ENCODE peak calls at places on chromosomes 7 and 10, in nine cellular contexts. S, C, A, L, O, U, X, B and E are unnamed samples.

GRCh38 chr10:102775973-102776669 is 32.4 kb downstream of the WBP1L start:
- DNase-seq in L (no peak), S (peak; percentile 98), B (peak; percentile 82), A (no peak), O (no peak), X (peak; percentile 82), U (no peak), C (peak; percentile 12), E (peak; percentile 17)

GRCh38 chr10:121526801-121527221 is 71.4 kb downstream of the FGFR2 start:
- DNase-seq in O (no peak), U (no peak), A (peak; percentile 32), S (no peak), B (peak; percentile 35), X (no peak), L (no peak), C (no peak), E (no peak)

GRCh38 chr10:76190871-76191270 is 759.4 kb downstream of the LRMDA start:
- DNase-seq in B (no peak), X (no peak), A (peak; percentile 90), S (no peak), O (no peak), U (no peak), L (no peak), C (no peak), E (no peak)

GRCh38 chr10:104301907-104302690 is 33.1 kb downstream of the GSTO2 start:
- DNase-seq in U (no peak), S (peak; percentile 53), A (no peak), X (no peak), L (no peak), O (no peak), C (no peak), B (no peak), E (no peak)

GRCh38 chr10:127186846-127187245 is 9.5 kb downstream of the INSYN2A start:
- DNase-seq in S (no peak), C (no peak), B (no peak), A (no peak), U (no peak), O (no peak), X (no peak), L (no peak), E (no peak)

GRCh38 chr7:45088821-45089313 is at the start of gene NACAD:
- DNase-seq in C (no peak), O (no peak), L (peak; percentile 66), A (no peak), X (no peak), S (no peak), U (no peak), B (peak; percentile 13), E (peak; percentile 23)

GRCh38 chr7:55066479-55066878 is 47.7 kb downstream of the EGFR start:
- DNase-seq in A (no peak), L (no peak), X (no peak), C (no peak), U (no peak), S (no peak), O (peak; percentile 53), B (no peak), E (no peak)

GRCh38 chr10:113071446-113071845 is 121.4 kb downstream of the TCF7L2 start:
- DNase-seq in C (no peak), X (no peak), U (no peak), B (no peak), A (no peak), O (no peak), S (peak; percentile 72), L (no peak), E (no peak)

GRCh38 chr10:110149259-110149658 is 58.1 kb upstream of the MXI1 start:
- DNase-seq in L (no peak), B (no peak), S (no peak), A (no peak), C (no peak), U (no peak), X (no peak), O (no peak), E (no peak)

GRCh38 chr10:33334170-33334838 is at the start of gene NRP1:
- DNase-seq in L (peak; percentile 29), X (no peak), B (peak; percentile 45), A (peak; percentile 64), U (no peak), O (peak; percentile 61), S (no peak), C (no peak), E (peak; percentile 22)

GRCh38 chr7:57327081-57327480 is 122.9 kb upstream of the ZNF716 start:
- DNase-seq in C (no peak), X (no peak), A (no peak), S (no peak), U (no peak), B (no peak), L (no peak), O (no peak), E (no peak)

GRCh38 chr10:69614130-69614529 is 15.9 kb upstream of the FAM241B start:
- DNase-seq in U (no peak), B (no peak), A (no peak), X (no peak), O (no peak), S (no peak), L (no peak), C (no peak), E (no peak)

GRCh38 chr10:112448903-112449302 is 1.9 kb downstream of the VTI1A start:
- DNase-seq in S (no peak), U (no peak), C (no peak), X (no peak), L (no peak), A (no peak), B (no peak), O (no peak), E (no peak)

GRCh38 chr7:113402005-113402404 is 283.7 kb upstream of the SMIM30 start:
- DNase-seq in C (no peak), U (no peak), L (no peak), A (no peak), B (no peak), S (no peak), O (no peak), X (no peak), E (no peak)

GRCh38 chr7:73830618-73830871 is 251 bp upstream of the CLDN4 start:
- DNase-seq in L (no peak), O (no peak), S (no peak), B (no peak), X (no peak), C (no peak), U (no peak), A (no peak), E (no peak)

GRCh38 chr10:96512997-96513685 is 585 bp downstream of the TLL2 start:
- DNase-seq in U (peak; percentile 37), L (no peak), C (peak; percentile 27), O (no peak), B (no peak), S (no peak), A (no peak), X (no peak), E (peak; percentile 29)

GRCh38 chr7:36653671-36654355 is 70.5 kb downstream of the AOAH start:
- DNase-seq in A (no peak), X (no peak), C (no peak), O (no peak), B (no peak), U (no peak), S (no peak), L (no peak), E (no peak)

GRCh38 chr7:87210506-87210905 is 9.0 kb downstream of the TMEM243 start:
- DNase-seq in C (no peak), O (no peak), X (no peak), S (no peak), A (no peak), U (no peak), L (no peak), B (no peak), E (no peak)

GRCh38 chr10:98517672-98518071 is 70.9 kb upstream of the HPS1 start:
- DNase-seq in C (no peak), U (no peak), B (no peak), X (no peak), S (no peak), L (no peak), A (no peak), O (no peak), E (no peak)

GRCh38 chr10:22803201-22803895 is 89.0 kb upstream of the PIP4K2A start:
- DNase-seq in O (no peak), S (no peak), U (no peak), L (no peak), B (no peak), A (no peak), X (no peak), C (no peak), E (no peak)

GRCh38 chr7:94174956-94175355 is 170.8 kb upstream of the BET1 start:
- DNase-seq in B (no peak), L (no peak), C (no peak), S (peak; percentile 43), O (no peak), X (no peak), U (no peak), A (no peak), E (no peak)

GRCh38 chr10:46218921-46219320 is 67.9 kb upstream of the ANTXRL start:
- DNase-seq in U (no peak), S (no peak), A (no peak), C (no peak), O (no peak), X (no peak), B (no peak), L (no peak), E (no peak)

GRCh38 chr7:81462672-81463071 is 307.2 kb downstream of the HGF start:
- DNase-seq in C (no peak), X (peak; percentile 45), O (peak; percentile 50), A (peak; percentile 30), B (peak; percentile 29), S (peak; percentile 28), L (no peak), U (no peak), E (no peak)

GRCh38 chr7:88661921-88662320 is 97.6 kb upstream of the ZNF804B start:
- DNase-seq in X (no peak), A (peak; percentile 55), U (no peak), C (no peak), L (no peak), S (no peak), B (no peak), O (no peak), E (no peak)

GRCh38 chr10:91088300-91089140 is 131.9 kb upstream of the PCGF5 start:
- DNase-seq in L (peak; percentile 3), A (peak; percentile 21), B (peak; percentile 16), X (no peak), C (no peak), S (no peak), O (no peak), U (no peak), E (no peak)

GRCh38 chr10:8393531-8393930 is 339.0 kb downstream of the GATA3 start:
- DNase-seq in O (no peak), C (no peak), L (no peak), X (no peak), B (no peak), S (no peak), A (no peak), U (no peak), E (no peak)

GRCh38 chr7:123712619-123713018 is 36.2 kb downstream of the WASL start:
- DNase-seq in U (no peak), X (peak; percentile 37), A (no peak), C (no peak), O (no peak), S (no peak), L (no peak), B (peak; percentile 43), E (no peak)